ENCODE peak calls at places on chromosomes 13 and 19, in five cellular contexts. One of them, this sample, is unnamed. For H3K36me3, the result is how much of the 10 kb centered on the place peaks cover.

GRCh38 chr13:48489003-48489402 is 43.9 kb downstream of the RCBTB2 start:
- DNase-seq in GM23248: no peak
- DNase-seq in PC-3: no peak
- DNase-seq in Panc1: no peak
- DNase-seq in left ventricle myocardium inferior: no peak
- DNase-seq in this sample: no peak

GRCh38 chr19:38216785-38217746 is 7.0 kb downstream of the DPF1 start:
- DNase-seq in left ventricle myocardium inferior: no peak
- DNase-seq in Panc1: no peak
- DNase-seq in PC-3: no peak
- DNase-seq in GM23248: no peak
- DNase-seq in this sample: no peak

GRCh38 chr19:1472227-1473055 is 6.6 kb downstream of the C19orf25 start:
- DNase-seq in Panc1: no peak
- DNase-seq in left ventricle myocardium inferior: no peak
- DNase-seq in PC-3: no peak
- DNase-seq in GM23248: no peak
- DNase-seq in this sample: no peak

GRCh38 chr19:13692096-13692495 is 72.2 kb upstream of the MRI1 start:
- DNase-seq in GM23248: peak
- DNase-seq in Panc1: no peak
- DNase-seq in PC-3: peak
- DNase-seq in left ventricle myocardium inferior: no peak
- DNase-seq in this sample: no peak

GRCh38 chr13:25886438-25887214 is 165.2 kb downstream of the SHISA2 start:
- DNase-seq in PC-3: peak
- DNase-seq in left ventricle myocardium inferior: no peak
- DNase-seq in Panc1: peak
- DNase-seq in GM23248: peak
- DNase-seq in this sample: no peak

GRCh38 chr13:51818771-51819511 is 15.0 kb upstream of the DHRS12 start:
- DNase-seq in GM23248: peak
- DNase-seq in Panc1: no peak
- DNase-seq in left ventricle myocardium inferior: no peak
- DNase-seq in PC-3: no peak
- DNase-seq in this sample: no peak

GRCh38 chr19:2336528-2337328 is 8.2 kb downstream of the SPPL2B start:
- DNase-seq in GM23248: no peak
- DNase-seq in Panc1: no peak
- DNase-seq in left ventricle myocardium inferior: no peak
- DNase-seq in PC-3: no peak
- DNase-seq in this sample: no peak

GRCh38 chr13:114104626-114105350 is 27.6 kb downstream of the RASA3 start:
- DNase-seq in PC-3: no peak
- DNase-seq in Panc1: no peak
- DNase-seq in left ventricle myocardium inferior: no peak
- DNase-seq in GM23248: peak
- DNase-seq in this sample: no peak

GRCh38 chr19:41893899-41894298 is 10.9 kb downstream of the ARHGEF1 start:
- DNase-seq in GM23248: peak
- DNase-seq in left ventricle myocardium inferior: no peak
- DNase-seq in Panc1: no peak
- DNase-seq in PC-3: no peak
- DNase-seq in this sample: no peak

GRCh38 chr19:46725036-46725820 is 8.3 kb upstream of the PRKD2 start:
- DNase-seq in left ventricle myocardium inferior: no peak
- DNase-seq in GM23248: no peak
- DNase-seq in PC-3: no peak
- DNase-seq in Panc1: no peak
- DNase-seq in this sample: no peak

GRCh38 chr19:4657835-4658234 is 12.3 kb downstream of the MYDGF start:
- DNase-seq in left ventricle myocardium inferior: no peak
- DNase-seq in GM23248: no peak
- DNase-seq in Panc1: no peak
- DNase-seq in PC-3: no peak
- DNase-seq in this sample: no peak

GRCh38 chr19:48818234-48818823 is 7.5 kb upstream of the BCAT2 start:
- DNase-seq in Panc1: no peak
- DNase-seq in GM23248: no peak
- DNase-seq in left ventricle myocardium inferior: no peak
- DNase-seq in PC-3: no peak
- DNase-seq in this sample: no peak

GRCh38 chr13:29713841-29714240 is 118.4 kb upstream of the SLC7A1 start:
- DNase-seq in Panc1: no peak
- DNase-seq in GM23248: peak
- DNase-seq in left ventricle myocardium inferior: no peak
- DNase-seq in PC-3: peak
- DNase-seq in this sample: no peak

GRCh38 chr19:20928371-20928770 is 5.3 kb downstream of the ZNF85 start:
- DNase-seq in GM23248: peak
- DNase-seq in Panc1: no peak
- DNase-seq in PC-3: no peak
- DNase-seq in left ventricle myocardium inferior: no peak
- DNase-seq in this sample: no peak

GRCh38 chr19:28426902-28427232 is 786.1 kb downstream of the UQCRFS1 start:
- DNase-seq in PC-3: no peak
- DNase-seq in Panc1: no peak
- DNase-seq in GM23248: peak
- DNase-seq in left ventricle myocardium inferior: no peak
- DNase-seq in this sample: no peak

GRCh38 chr19:29675120-29675649 is 9.9 kb downstream of the PLEKHF1 start:
- DNase-seq in Panc1: no peak
- DNase-seq in left ventricle myocardium inferior: no peak
- DNase-seq in GM23248: no peak
- DNase-seq in PC-3: no peak
- DNase-seq in this sample: no peak

GRCh38 chr19:30408734-30409301 is 36.6 kb downstream of the ZNF536 start:
- DNase-seq in GM23248: no peak
- DNase-seq in PC-3: no peak
- DNase-seq in Panc1: no peak
- DNase-seq in left ventricle myocardium inferior: no peak
- DNase-seq in this sample: no peak

GRCh38 chr13:76667551-76667950 is 218.7 kb downstream of the KCTD12 start:
- DNase-seq in Panc1: no peak
- DNase-seq in left ventricle myocardium inferior: no peak
- DNase-seq in GM23248: peak
- DNase-seq in PC-3: peak
- DNase-seq in this sample: peak

GRCh38 chr19:49301165-49301865 is 23.7 kb downstream of the SLC6A16 start:
- DNase-seq in left ventricle myocardium inferior: peak
- DNase-seq in GM23248: peak
- DNase-seq in Panc1: peak
- DNase-seq in PC-3: peak
- DNase-seq in this sample: peak

GRCh38 chr19:24029941-24030636 is 56.9 kb upstream of the ZNF254 start:
- DNase-seq in left ventricle myocardium inferior: no peak
- DNase-seq in GM23248: no peak
- DNase-seq in Panc1: no peak
- DNase-seq in PC-3: no peak
- DNase-seq in this sample: no peak

GRCh38 chr13:26062853-26063444 is 11.1 kb upstream of the SHISA2 start:
- DNase-seq in left ventricle myocardium inferior: no peak
- DNase-seq in GM23248: peak
- DNase-seq in Panc1: no peak
- DNase-seq in PC-3: peak
- DNase-seq in this sample: peak

GRCh38 chr13:87356314-87356713 is 314.9 kb upstream of the SLITRK5 start:
- DNase-seq in GM23248: peak
- DNase-seq in PC-3: no peak
- DNase-seq in Panc1: no peak
- DNase-seq in left ventricle myocardium inferior: no peak
- DNase-seq in this sample: no peak

GRCh38 chr19:34994643-34995471 is 5.3 kb upstream of the GRAMD1A start:
- DNase-seq in PC-3: peak
- DNase-seq in GM23248: no peak
- DNase-seq in left ventricle myocardium inferior: no peak
- DNase-seq in Panc1: no peak
- DNase-seq in this sample: no peak

GRCh38 chr19:35718345-35719041 is 690 bp downstream of the KMT2B start:
- DNase-seq in PC-3: peak
- DNase-seq in GM23248: peak
- DNase-seq in left ventricle myocardium inferior: peak
- DNase-seq in Panc1: no peak
- DNase-seq in this sample: peak

GRCh38 chr13:49454388-49455015 is 10.4 kb downstream of the SETDB2 start:
- DNase-seq in PC-3: no peak
- DNase-seq in Panc1: no peak
- DNase-seq in left ventricle myocardium inferior: no peak
- DNase-seq in GM23248: peak
- DNase-seq in this sample: no peak

GRCh38 chr19:54473071-54473941 is at the start of gene CDC42EP5:
- DNase-seq in Panc1: no peak
- DNase-seq in left ventricle myocardium inferior: peak
- DNase-seq in GM23248: peak
- DNase-seq in PC-3: no peak
- DNase-seq in this sample: no peak

GRCh38 chr13:78160793-78161192 is 242.2 kb upstream of the EDNRB start:
- DNase-seq in GM23248: peak
- DNase-seq in PC-3: peak
- DNase-seq in Panc1: no peak
- DNase-seq in left ventricle myocardium inferior: no peak
- DNase-seq in this sample: no peak

GRCh38 chr19:1985588-1986356 is 29.7 kb downstream of the BTBD2 start:
- DNase-seq in Panc1: no peak
- DNase-seq in PC-3: no peak
- DNase-seq in GM23248: no peak
- DNase-seq in left ventricle myocardium inferior: no peak
- DNase-seq in this sample: no peak

GRCh38 chr13:19864339-19865309 is 1.2 kb upstream of the ZMYM5 start:
- DNase-seq in PC-3: peak
- DNase-seq in left ventricle myocardium inferior: peak
- DNase-seq in Panc1: no peak
- DNase-seq in GM23248: peak
- DNase-seq in this sample: peak

GRCh38 chr19:33438016-33438671 is 64.6 kb downstream of the CEBPG start:
- DNase-seq in left ventricle myocardium inferior: peak
- DNase-seq in PC-3: peak
- DNase-seq in GM23248: peak
- DNase-seq in Panc1: no peak
- DNase-seq in this sample: peak

GRCh38 chr13:32025730-32026129 is 5.8 kb upstream of the FRY start:
- DNase-seq in GM23248: no peak
- DNase-seq in Panc1: no peak
- DNase-seq in PC-3: no peak
- DNase-seq in left ventricle myocardium inferior: no peak
- DNase-seq in this sample: no peak

GRCh38 chr13:26476111-26476743 is 81.3 kb upstream of the WASF3 start:
- DNase-seq in left ventricle myocardium inferior: peak
- DNase-seq in Panc1: no peak
- DNase-seq in PC-3: no peak
- DNase-seq in GM23248: peak
- DNase-seq in this sample: no peak

GRCh38 chr19:11054200-11054599 is 35.1 kb upstream of the LDLR start:
- DNase-seq in PC-3: no peak
- DNase-seq in GM23248: no peak
- DNase-seq in Panc1: no peak
- DNase-seq in left ventricle myocardium inferior: no peak
- DNase-seq in this sample: no peak
- H3K36me3 ChIP-seq in PC-3: under half
- H3K36me3 ChIP-seq in GM23248: under half
- H3K36me3 ChIP-seq in Panc1: under half
- H3K36me3 ChIP-seq in left ventricle myocardium inferior: half or more
- H3K36me3 ChIP-seq in this sample: half or more

GRCh38 chr19:44884566-44884965 is 6.5 kb upstream of the TOMM40 start:
- DNase-seq in GM23248: no peak
- DNase-seq in PC-3: no peak
- DNase-seq in left ventricle myocardium inferior: no peak
- DNase-seq in Panc1: no peak
- DNase-seq in this sample: no peak
- H3K36me3 ChIP-seq in GM23248: under half
- H3K36me3 ChIP-seq in PC-3: under half
- H3K36me3 ChIP-seq in left ventricle myocardium inferior: under half
- H3K36me3 ChIP-seq in Panc1: under half
- H3K36me3 ChIP-seq in this sample: under half

DNA sequence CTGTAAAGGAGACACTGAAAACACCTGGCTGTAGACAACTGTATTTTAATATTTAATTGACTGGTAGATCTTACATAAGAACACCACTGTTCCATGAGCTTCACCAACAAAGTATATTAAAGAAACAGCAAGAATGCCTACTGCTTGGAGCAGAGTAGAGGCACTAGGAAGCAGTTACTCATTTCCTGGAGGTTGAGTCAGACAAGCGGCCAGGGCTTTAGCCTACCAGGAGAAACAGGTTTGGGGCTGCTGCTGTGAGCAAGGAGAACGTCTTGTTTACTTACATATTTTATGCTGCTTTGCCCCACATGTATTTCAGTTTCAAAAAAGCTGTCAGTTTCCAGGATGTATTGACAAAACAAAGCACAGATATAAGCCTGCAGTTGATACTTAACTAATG is 33.4 kb downstream of the ALG5 start:
- DNase-seq in PC-3: peak
- DNase-seq in Panc1: no peak
- DNase-seq in left ventricle myocardium inferior: no peak
- DNase-seq in GM23248: peak
- DNase-seq in this sample: no peak
- H3K36me3 ChIP-seq in PC-3: under half
- H3K36me3 ChIP-seq in Panc1: under half
- H3K36me3 ChIP-seq in left ventricle myocardium inferior: half or more
- H3K36me3 ChIP-seq in GM23248: under half
- H3K36me3 ChIP-seq in this sample: half or more

GRCh38 chr19:10460714-10461046 is 40.3 kb downstream of the PDE4A start:
- DNase-seq in PC-3: no peak
- DNase-seq in left ventricle myocardium inferior: no peak
- DNase-seq in GM23248: no peak
- DNase-seq in Panc1: no peak
- DNase-seq in this sample: no peak
- H3K36me3 ChIP-seq in PC-3: under half
- H3K36me3 ChIP-seq in left ventricle myocardium inferior: half or more
- H3K36me3 ChIP-seq in GM23248: under half
- H3K36me3 ChIP-seq in Panc1: under half
- H3K36me3 ChIP-seq in this sample: under half

DNA sequence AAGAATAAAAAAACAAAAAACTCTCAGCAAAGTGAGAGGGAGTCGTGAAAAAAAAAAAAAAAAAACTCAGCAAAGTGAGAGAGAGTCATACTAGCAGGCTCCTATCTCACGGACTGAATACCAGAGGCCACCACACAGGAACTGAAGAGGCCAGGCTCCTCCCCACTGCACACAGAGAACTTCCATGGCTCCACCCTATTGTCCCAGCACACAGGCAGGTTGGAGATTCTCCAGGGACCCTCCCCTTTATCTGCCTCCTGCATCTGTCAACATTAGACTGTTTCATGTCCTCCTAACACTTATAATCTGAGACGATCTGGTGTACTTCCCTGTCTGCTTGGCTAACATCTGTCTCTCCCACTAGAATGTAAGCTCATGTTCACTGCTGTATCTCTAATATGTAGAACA is 37.0 kb upstream of the FARP1 start:
- DNase-seq in PC-3: peak
- DNase-seq in GM23248: peak
- DNase-seq in Panc1: no peak
- DNase-seq in left ventricle myocardium inferior: peak
- DNase-seq in this sample: peak
- H3K36me3 ChIP-seq in PC-3: under half
- H3K36me3 ChIP-seq in GM23248: under half
- H3K36me3 ChIP-seq in Panc1: under half
- H3K36me3 ChIP-seq in left ventricle myocardium inferior: under half
- H3K36me3 ChIP-seq in this sample: under half